ENCODE peak calls at places on chromosome 14, in eight cellular contexts. G is CD8-positive, alpha-beta T cell; N is mesothelial cell of epicardium; W is mucosa of descending colon; L is glutamatergic neuron; V is GM12878; P is adrenal gland; T is cardiac fibroblast. I is an unnamed sample.

GRCh38 chr14:71588576-71589215 is 343.5 kb upstream of the RGS6 start:
- DNase-seq in G (no peak), P (no peak), V (no peak), T (no peak), N (no peak), W (no peak), L (no peak), I (no peak)

GRCh38 chr14:31243860-31244259 is 36.3 kb upstream of the HECTD1 start:
- DNase-seq in N (no peak), L (no peak), T (no peak), W (peak), P (no peak), G (no peak), V (no peak), I (no peak)

GRCh38 chr14:89485264-89485663 is 68.2 kb upstream of the FOXN3 start:
- DNase-seq in N (no peak), P (no peak), L (no peak), T (no peak), V (no peak), G (no peak), W (no peak), I (no peak)

GRCh38 chr14:23349156-23349845 is 3.4 kb downstream of the SLC22A17 start:
- DNase-seq in W (no peak), L (no peak), G (no peak), V (no peak), P (no peak), T (no peak), N (no peak), I (no peak)

GRCh38 chr14:31377433-31377832 is 42.9 kb downstream of the HEATR5A start:
- DNase-seq in L (no peak), V (no peak), G (no peak), W (no peak), N (no peak), P (no peak), T (no peak), I (no peak)

GRCh38 chr14:53412819-53413664 is 259.9 kb upstream of the DDHD1 start:
- DNase-seq in P (no peak), G (no peak), V (no peak), L (peak), N (no peak), T (peak), W (no peak), I (no peak)

GRCh38 chr14:66094001-66094727 is 392.0 kb upstream of the CCDC196 start:
- DNase-seq in P (no peak), L (no peak), G (no peak), N (no peak), T (no peak), W (no peak), V (no peak), I (no peak)

GRCh38 chr14:88870777-88871176 is 46.3 kb downstream of the TTC8 start:
- DNase-seq in N (no peak), T (no peak), L (peak), G (no peak), V (no peak), P (no peak), W (no peak), I (no peak)

GRCh38 chr14:103188691-103189480 is 65.6 kb downstream of the TNFAIP2 start:
- DNase-seq in L (peak), P (peak), G (no peak), V (no peak), W (no peak), N (peak), T (peak), I (no peak)

GRCh38 chr14:100789460-100790417 is 36.2 kb upstream of the MEG3 start:
- DNase-seq in N (no peak), V (no peak), W (no peak), T (no peak), G (no peak), L (no peak), P (no peak), I (no peak)

GRCh38 chr14:77094672-77095284 is 3.3 kb upstream of the CIPC start:
- DNase-seq in L (peak), V (no peak), P (peak), W (no peak), G (peak), T (peak), N (peak), I (peak)

GRCh38 chr14:104687601-104688504 is 1.6 kb upstream of the INF2 start:
- DNase-seq in L (no peak), W (peak), V (no peak), P (peak), G (no peak), T (peak), N (no peak), I (no peak)

GRCh38 chr14:65239143-65239672 is 136.9 kb upstream of the MAX start:
- DNase-seq in T (peak), P (no peak), W (peak), N (no peak), L (no peak), V (no peak), G (no peak), I (no peak)

GRCh38 chr14:36604757-36605505 is 22.5 kb upstream of the NKX2-8 start:
- DNase-seq in T (peak), G (no peak), V (no peak), W (no peak), P (peak), L (peak), N (no peak), I (no peak)

GRCh38 chr14:49189381-49189780 is 396.8 kb downstream of the RPS29 start:
- DNase-seq in T (no peak), P (peak), L (no peak), G (no peak), V (no peak), N (no peak), W (no peak), I (no peak)

GRCh38 chr14:79476552-79476951 is 734.8 kb downstream of the DIO2 start:
- DNase-seq in G (no peak), W (no peak), P (no peak), T (no peak), N (no peak), V (no peak), L (no peak), I (no peak)

GRCh38 chr14:84273181-84273580 is 1256.8 kb upstream of the FLRT2 start:
- DNase-seq in G (no peak), V (no peak), W (no peak), P (no peak), N (no peak), T (peak), L (no peak), I (no peak)

GRCh38 chr14:38255673-38256357 is at the start of gene CLEC14A:
- DNase-seq in P (peak), G (no peak), V (no peak), W (peak), L (peak), T (no peak), N (peak), I (no peak)

GRCh38 chr14:75202671-75203070 is 26.3 kb upstream of the TMED10 start:
- DNase-seq in L (no peak), W (no peak), V (no peak), N (no peak), P (no peak), G (no peak), T (no peak), I (no peak)

GRCh38 chr14:37116933-37117844 is 55.2 kb downstream of the SLC25A21 start:
- DNase-seq in N (no peak), V (no peak), L (no peak), W (no peak), G (no peak), T (peak), P (no peak), I (no peak)

GRCh38 chr14:100237735-100238418 is 1.1 kb upstream of the YY1 start:
- DNase-seq in T (peak), G (peak), W (peak), P (peak), L (peak), V (no peak), N (no peak), I (peak)

DNA sequence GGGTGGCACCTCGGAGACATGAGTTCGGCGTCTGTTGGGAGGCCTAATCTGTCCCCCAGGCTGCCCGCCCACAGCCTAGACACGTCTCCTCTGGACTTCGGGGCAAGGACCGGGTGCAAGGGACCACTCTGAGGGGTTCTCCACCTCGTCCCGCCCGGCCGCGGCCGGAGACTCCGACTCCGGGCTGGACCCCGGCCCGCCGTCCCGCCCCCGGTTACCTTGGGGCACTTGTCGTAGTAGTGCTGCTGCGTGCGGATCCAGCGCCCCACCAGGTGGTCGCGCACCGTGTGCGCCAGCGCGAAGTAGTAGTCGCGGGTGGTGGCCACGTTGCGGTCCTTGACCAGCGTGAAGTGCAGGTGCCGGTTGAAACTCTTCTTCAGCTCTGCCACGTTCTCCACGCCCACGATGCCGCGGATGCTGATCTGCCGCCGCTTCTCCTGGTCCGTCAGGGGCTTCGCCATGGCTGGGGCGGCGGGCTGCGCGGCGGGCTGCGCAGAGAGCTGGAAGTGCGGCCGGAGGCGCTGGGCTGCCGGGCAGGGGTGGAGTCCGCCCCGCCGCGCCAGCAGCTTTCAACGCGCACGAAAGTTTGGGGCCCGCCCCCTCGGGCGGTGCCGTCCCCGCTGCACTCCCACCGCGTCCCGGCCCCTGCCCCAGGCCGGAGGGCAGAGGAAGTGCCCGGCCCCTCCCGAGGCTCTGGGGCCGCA is at the start of gene PYGL:
- DNase-seq in L (peak), G (no peak), T (peak), N (peak), V (no peak), P (peak), W (peak), I (peak)
- TF ChIP-seq CTCF in L (no peak), G (no peak), T (no peak), N (no peak), V (no peak), P (no peak), W (no peak), I (no peak)

GRCh38 chr14:91154851-91155625 is 41.2 kb downstream of the DGLUCY start:
- DNase-seq in G (no peak), T (peak), N (no peak), V (no peak), P (no peak), L (no peak), W (peak), I (no peak)

GRCh38 chr14:91158091-91158790 is 44.4 kb downstream of the DGLUCY start:
- DNase-seq in N (no peak), L (no peak), G (no peak), W (no peak), T (no peak), P (no peak), V (no peak), I (no peak)

GRCh38 chr14:91152499-91152898 is 38.6 kb downstream of the DGLUCY start:
- DNase-seq in N (no peak), L (no peak), P (no peak), T (no peak), V (no peak), W (no peak), G (no peak), I (no peak)

GRCh38 chr14:91153360-91153759 is 39.5 kb downstream of the DGLUCY start:
- DNase-seq in N (no peak), G (no peak), L (no peak), V (no peak), T (no peak), W (peak), P (no peak), I (no peak)

GRCh38 chr14:91155626-91156089 is 41.8 kb downstream of the DGLUCY start:
- DNase-seq in V (no peak), T (no peak), W (no peak), G (no peak), P (no peak), L (no peak), N (no peak), I (no peak)
- TF ChIP-seq CTCF in V (no peak), T (no peak), W (no peak), G (no peak), P (no peak), L (peak), N (no peak), I (peak)

GRCh38 chr14:87840906-87841305 is 152.1 kb downstream of the GALC start:
- DNase-seq in W (no peak), G (no peak), V (no peak), L (no peak), N (no peak), P (no peak), T (no peak), I (no peak)

GRCh38 chr14:87833026-87833425 is 160.0 kb downstream of the GALC start:
- DNase-seq in L (no peak), N (no peak), V (no peak), W (no peak), T (no peak), G (no peak), P (no peak), I (no peak)

GRCh38 chr14:87834594-87834993 is 158.4 kb downstream of the GALC start:
- DNase-seq in W (no peak), G (no peak), V (no peak), T (no peak), L (no peak), N (no peak), P (no peak), I (no peak)

DNA sequence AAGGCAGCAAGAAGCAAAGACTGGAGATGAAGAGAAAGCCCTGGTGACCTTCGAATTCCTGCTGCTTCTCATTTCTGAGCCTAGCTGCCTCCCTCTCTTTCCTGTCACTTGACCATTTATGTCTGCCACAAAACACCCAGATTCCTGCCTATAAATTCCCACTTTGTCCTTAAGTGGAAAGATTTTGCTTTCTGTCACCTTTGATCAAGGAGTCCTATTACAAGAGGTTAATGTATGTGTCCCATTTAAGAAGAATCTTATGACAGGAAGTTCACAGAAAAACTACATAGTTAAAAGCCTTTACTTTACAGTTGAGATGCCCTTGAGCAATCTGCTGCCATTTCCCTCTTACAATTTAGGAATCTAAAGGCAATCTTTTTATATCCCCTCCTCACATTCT is 155.7 kb downstream of the GALC start:
- DNase-seq in G (no peak), V (no peak), N (no peak), W (no peak), P (no peak), L (no peak), T (no peak), I (no peak)
- TF ChIP-seq CTCF in G (no peak), V (no peak), N (no peak), W (no peak), P (no peak), L (no peak), T (no peak), I (no peak)

DNA sequence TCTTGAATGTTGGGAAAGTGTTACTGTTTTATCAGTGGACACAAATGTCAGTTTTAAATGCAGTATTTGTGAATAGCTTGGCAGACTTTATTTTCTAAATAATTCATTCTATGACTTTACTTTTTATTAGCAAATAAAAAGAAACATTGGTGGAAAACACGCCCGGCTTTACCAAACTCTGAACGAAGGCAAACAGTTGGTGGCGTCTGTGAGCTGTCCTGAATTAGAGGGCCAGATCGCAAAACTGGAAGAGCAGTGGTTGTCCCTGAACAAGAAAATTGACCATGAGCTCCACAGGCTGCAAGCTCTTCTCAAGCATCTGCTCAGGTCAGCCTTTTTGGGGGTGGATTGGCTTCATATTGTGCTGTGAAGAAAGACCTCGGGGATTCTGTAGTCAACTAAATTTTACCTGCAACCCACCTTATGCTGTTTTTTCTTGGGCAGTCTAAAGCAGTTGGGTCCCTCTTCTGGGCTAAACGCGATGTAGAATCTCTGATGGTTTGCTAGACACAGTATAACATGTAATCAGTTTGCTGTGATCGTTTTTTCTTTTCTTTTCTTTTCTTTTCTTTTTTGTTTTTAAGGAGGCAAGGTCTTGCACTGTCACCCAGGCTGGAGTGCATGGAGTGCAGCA is 156.4 kb downstream of the ESR2 start:
- DNase-seq in T (peak), G (no peak), N (no peak), L (no peak), W (no peak), P (peak), V (no peak), I (no peak)
- TF ChIP-seq CTCF in T (peak), G (no peak), N (no peak), L (no peak), W (no peak), P (peak), V (peak), I (peak)

DNA sequence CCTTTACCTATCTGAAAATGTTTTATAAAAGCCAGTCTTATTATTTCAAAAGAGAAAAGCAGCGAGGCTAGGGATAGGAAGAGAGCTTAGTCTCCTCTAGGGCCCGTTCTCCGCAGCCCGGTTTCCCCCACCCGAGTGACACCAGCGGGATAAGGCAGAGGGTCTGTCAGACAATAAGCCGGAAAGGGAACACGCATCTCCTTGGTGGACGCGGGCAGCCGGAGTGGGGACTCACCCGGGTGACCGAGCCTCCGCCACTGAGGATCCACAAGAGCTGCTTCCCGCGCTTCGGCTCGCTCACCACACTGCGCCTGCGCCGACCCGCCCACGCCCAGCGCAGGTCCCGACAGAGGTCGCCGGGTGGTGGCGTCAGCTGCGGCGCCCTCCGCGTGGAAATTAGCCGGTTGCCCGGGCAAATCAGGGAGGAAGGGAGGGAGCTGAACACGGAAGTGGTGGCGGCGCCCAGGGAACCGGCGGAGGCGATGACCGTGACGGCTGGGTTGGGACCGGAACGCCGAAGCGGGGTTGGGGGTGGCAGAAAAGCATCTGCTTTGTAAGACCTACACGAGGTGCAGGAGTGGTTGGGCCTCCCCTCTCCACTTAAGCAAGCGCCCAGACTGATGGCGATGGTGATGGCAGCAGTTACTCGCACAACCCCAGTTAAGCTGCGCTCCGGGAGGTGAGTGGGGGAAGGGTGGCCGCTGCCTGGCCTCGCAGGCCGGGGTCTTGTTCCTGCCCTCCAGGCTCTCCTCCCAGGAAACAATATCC is at the start of the genes SOCS4 and WDHD1:
- DNase-seq in P (peak), N (peak), T (peak), W (peak), L (peak), V (peak), G (peak), I (peak)
- TF ChIP-seq CTCF in P (peak), N (no peak), T (no peak), W (no peak), L (no peak), V (peak), G (no peak), I (no peak)

GRCh38 chr14:106436310-106436905 is 910.0 kb downstream of the TMEM121 start:
- DNase-seq in G (peak), P (peak), T (no peak), N (no peak), V (no peak), W (no peak), L (no peak), I (no peak)
- TF ChIP-seq CTCF in G (no peak), P (no peak), T (peak), N (peak), V (peak), W (no peak), L (no peak), I (peak)

GRCh38 chr14:97010491-97011160 is 213.4 kb downstream of the VRK1 start:
- DNase-seq in P (no peak), T (no peak), V (no peak), G (no peak), W (no peak), L (no peak), N (no peak), I (no peak)
- TF ChIP-seq CTCF in P (no peak), T (no peak), V (peak), G (no peak), W (no peak), L (peak), N (no peak), I (peak)

GRCh38 chr14:67420102-67420739 is 8.3 kb upstream of the PLEK2 start:
- DNase-seq in W (no peak), P (no peak), V (no peak), L (no peak), N (no peak), T (no peak), G (no peak), I (no peak)
- TF ChIP-seq CTCF in W (no peak), P (peak), V (peak), L (peak), N (no peak), T (peak), G (peak), I (peak)

GRCh38 chr14:61751475-61751989 is 10.7 kb upstream of the SNAPC1 start:
- DNase-seq in N (no peak), T (peak), G (no peak), P (no peak), V (no peak), W (no peak), L (no peak), I (no peak)
- TF ChIP-seq CTCF in N (no peak), T (no peak), G (no peak), P (no peak), V (no peak), W (no peak), L (no peak), I (no peak)

DNA sequence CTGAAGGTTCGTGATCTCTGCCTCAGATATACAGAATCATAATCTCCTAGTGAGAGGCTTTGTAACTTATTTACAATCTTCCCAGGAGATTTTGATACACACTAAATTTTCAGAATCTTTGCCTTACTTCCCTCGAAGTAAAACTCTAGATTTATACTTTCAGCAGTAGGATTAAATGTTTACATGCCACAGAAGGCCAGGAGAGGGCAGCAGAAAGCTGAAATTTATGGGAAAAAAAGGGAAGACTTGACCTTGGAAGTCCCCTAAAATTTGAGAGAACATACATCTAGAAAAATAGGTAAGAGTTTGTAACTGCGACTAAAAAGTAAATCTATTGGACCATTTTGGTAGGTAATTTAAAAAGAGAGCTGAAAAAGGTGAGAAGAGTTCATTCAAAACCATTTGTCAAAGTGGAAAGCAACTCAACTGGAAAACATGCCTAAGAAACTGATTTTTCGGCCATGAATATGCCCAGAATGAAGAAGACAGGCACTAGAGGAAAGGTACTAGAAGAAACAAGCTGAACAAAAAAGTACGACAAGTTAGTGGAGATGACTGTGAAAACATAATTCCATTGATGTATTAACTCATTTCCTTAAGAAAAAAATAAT is 242.0 kb upstream of the MDGA2 start:
- DNase-seq in N (no peak), T (peak), V (no peak), P (peak), L (peak), G (no peak), W (no peak), I (no peak)
- TF ChIP-seq CTCF in N (peak), T (peak), V (peak), P (peak), L (peak), G (no peak), W (no peak), I (peak)

I was measured in type B pancreatic cell.